ENCODE peak calls at places on chromosomes 5 and 9, in nine cellular contexts. N is left cardiac atrium, J is anterior cingulate cortex, K is globus pallidus, O is SW480, G is T1000, L is AG04449, V is nephron progenitor cell, I is SK-N-DZ. S is an unnamed sample.

GRCh38 chr5:146345240-146345577 is 6.6 kb downstream of the POU4F3 start:
- DNase-seq in J (no peak), N (no peak), G (no peak), V (no peak), K (no peak), L (no peak), O (no peak), I (no peak), S (no peak)

GRCh38 chr5:56761486-56761885 is 53.9 kb upstream of the MAP3K1 start:
- DNase-seq in J (no peak), I (no peak), L (no peak), N (no peak), V (no peak), G (no peak), O (no peak), K (no peak), S (no peak)

GRCh38 chr9:128416014-128416413 is 4.6 kb upstream of the CERCAM start:
- DNase-seq in G (no peak), I (no peak), O (no peak), L (no peak), N (no peak), V (no peak), J (no peak), K (no peak), S (no peak)

GRCh38 chr9:97703437-97704326 is 6.5 kb upstream of the XPA start:
- DNase-seq in I (no peak), G (peak), L (peak), J (no peak), K (no peak), N (no peak), V (no peak), O (peak), S (no peak)

GRCh38 chr5:122064992-122065391 is 13.1 kb downstream of the LOX start:
- DNase-seq in V (no peak), O (no peak), L (no peak), J (no peak), K (no peak), I (no peak), G (no peak), N (no peak), S (no peak)

GRCh38 chr5:150065346-150065745 is 21.0 kb downstream of the CSF1R start:
- DNase-seq in J (no peak), N (peak), L (no peak), G (peak), I (no peak), O (no peak), V (no peak), K (peak), S (no peak)

GRCh38 chr9:127809002-127809561 is 6.4 kb downstream of the FPGS start:
- DNase-seq in K (no peak), L (no peak), I (no peak), O (no peak), G (no peak), J (no peak), V (no peak), N (no peak), S (no peak)

GRCh38 chr5:151298063-151298462 is 5.5 kb downstream of the SLC36A3 start:
- DNase-seq in I (no peak), L (no peak), J (no peak), N (no peak), O (peak), K (peak), G (no peak), V (peak), S (peak)

GRCh38 chr5:133251296-133252132 is 199.7 kb downstream of the HSPA4 start:
- DNase-seq in G (no peak), I (no peak), N (no peak), V (no peak), K (no peak), L (no peak), O (peak), J (no peak), S (no peak)

S was measured in HEK293T.